ENCODE peak calls at places on chromosomes 6 and 20, in four cellular contexts. V is GM12878, Q is HepG2, B is K562. D is an unnamed sample.

GRCh38 chr6:30656513-30656912 is 9.6 kb downstream of the C6orf136 start:
- DNase-seq in V (no peak), Q (no peak), B (no peak), D (no peak)

GRCh38 chr6:79335133-79335674 is 100.7 kb upstream of the HMGN3 start:
- DNase-seq in V (peak), Q (no peak), B (no peak), D (no peak)

GRCh38 chr20:32071395-32072167 is 19.5 kb downstream of the HCK start:
- DNase-seq in V (no peak), Q (no peak), B (no peak), D (no peak)

GRCh38 chr6:124655856-124656255 is 306.4 kb upstream of the RNF217 start:
- DNase-seq in V (no peak), Q (no peak), B (no peak), D (no peak)

GRCh38 chr6:114564302-114564933 is 221.6 kb upstream of the HS3ST5 start:
- DNase-seq in V (no peak), Q (no peak), B (no peak), D (no peak)

GRCh38 chr6:17280552-17281090 is 540 bp upstream of the RBM24 start:
- DNase-seq in V (no peak), Q (no peak), B (no peak), D (no peak)

GRCh38 chr6:7991992-7992815 is 72.0 kb downstream of the BLOC1S5 start:
- DNase-seq in V (peak), Q (peak), B (peak), D (peak)

GRCh38 chr6:109359248-109359647 is 23.0 kb downstream of the CD164 start:
- DNase-seq in V (no peak), Q (no peak), B (no peak), D (no peak)

GRCh38 chr6:140846518-140847277 is 1286.0 kb upstream of the GJE1 start:
- DNase-seq in V (no peak), Q (no peak), B (no peak), D (peak)

GRCh38 chr6:147053311-147053921 is 150.8 kb upstream of the STXBP5 start:
- DNase-seq in V (no peak), Q (no peak), B (no peak), D (no peak)

GRCh38 chr6:109713097-109713496 is 22.0 kb downstream of the FIG4 start:
- DNase-seq in V (no peak), Q (no peak), B (no peak), D (no peak)

GRCh38 chr6:85961746-85962145 is 319.1 kb upstream of the SYNCRIP start:
- DNase-seq in V (no peak), Q (no peak), B (no peak), D (no peak)

GRCh38 chr6:84166395-84166794 is 61.0 kb downstream of the CEP162 start:
- DNase-seq in V (no peak), Q (no peak), B (no peak), D (no peak)

GRCh38 chr6:160420253-160420968 is 72.2 kb downstream of the SLC22A3 start:
- DNase-seq in V (no peak), Q (no peak), B (no peak), D (no peak)

GRCh38 chr6:3181105-3181504 is 23.8 kb upstream of the TUBB2A start:
- DNase-seq in V (no peak), Q (no peak), B (no peak), D (no peak)

GRCh38 chr20:2691663-2692035 is 931 bp upstream of the EBF4 start:
- DNase-seq in V (no peak), Q (no peak), B (no peak), D (no peak)

GRCh38 chr20:50320005-50320909 is 129.6 kb downstream of the CEBPB start:
- DNase-seq in V (no peak), Q (no peak), B (no peak), D (no peak)

GRCh38 chr6:7939864-7940228 is 29.3 kb upstream of the TXNDC5 start:
- DNase-seq in V (no peak), Q (no peak), B (no peak), D (no peak)

GRCh38 chr6:31901415-31901952 is 402 bp downstream of the ZBTB12 start:
- DNase-seq in V (no peak), Q (no peak), B (peak), D (peak)

GRCh38 chr20:57896017-57896416 is 186.2 kb upstream of the PMEPA1 start:
- DNase-seq in V (no peak), Q (no peak), B (no peak), D (no peak)

GRCh38 chr6:37514377-37514776 is 14.7 kb upstream of the CCDC167 start:
- DNase-seq in V (no peak), Q (no peak), B (no peak), D (no peak)
- TF ChIP-seq MYC in V (no peak), Q (no peak), B (no peak), D (no peak)

GRCh38 chr6:27288136-27289044 is 23.7 kb downstream of the POM121L2 start:
- DNase-seq in V (no peak), Q (no peak), B (peak), D (no peak)

GRCh38 chr6:27293436-27294152 is 18.5 kb downstream of the POM121L2 start:
- DNase-seq in V (no peak), Q (peak), B (peak), D (no peak)

GRCh38 chr6:27290850-27291208 is 21.2 kb downstream of the POM121L2 start:
- DNase-seq in V (no peak), Q (no peak), B (peak), D (no peak)

GRCh38 chr6:27287751-27288135 is 24.3 kb downstream of the POM121L2 start:
- DNase-seq in V (no peak), Q (no peak), B (no peak), D (no peak)

GRCh38 chr6:27290065-27290849 is 21.8 kb downstream of the POM121L2 start:
- DNase-seq in V (peak), Q (peak), B (peak), D (no peak)
- TF ChIP-seq EZH2 in V (no peak), Q (no peak), B (no peak), D (peak)

DNA sequence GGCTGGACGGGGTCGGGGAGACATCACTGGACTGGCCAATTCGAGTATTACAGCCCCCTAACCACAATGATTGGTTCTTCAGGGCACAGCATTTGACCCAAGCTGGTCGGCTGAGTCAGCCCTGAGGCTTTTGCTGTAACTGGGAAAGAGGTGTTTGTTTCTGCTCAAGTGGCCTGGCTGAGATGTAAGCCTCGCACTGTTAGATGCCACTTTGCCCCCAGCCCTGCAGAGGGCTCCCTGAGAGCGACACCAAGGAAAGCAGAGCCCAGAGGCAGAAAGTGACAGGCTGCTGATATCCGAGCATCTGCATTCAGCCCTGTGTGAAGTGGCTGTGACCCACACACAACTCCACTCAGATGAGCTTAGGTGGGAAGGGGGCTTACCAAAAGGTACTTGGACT is 19.4 kb downstream of the ERGIC3 start:
- DNase-seq in V (no peak), Q (peak), B (no peak), D (peak)
- TF ChIP-seq MYC in V (no peak), Q (no peak), B (no peak), D (no peak)

DNA sequence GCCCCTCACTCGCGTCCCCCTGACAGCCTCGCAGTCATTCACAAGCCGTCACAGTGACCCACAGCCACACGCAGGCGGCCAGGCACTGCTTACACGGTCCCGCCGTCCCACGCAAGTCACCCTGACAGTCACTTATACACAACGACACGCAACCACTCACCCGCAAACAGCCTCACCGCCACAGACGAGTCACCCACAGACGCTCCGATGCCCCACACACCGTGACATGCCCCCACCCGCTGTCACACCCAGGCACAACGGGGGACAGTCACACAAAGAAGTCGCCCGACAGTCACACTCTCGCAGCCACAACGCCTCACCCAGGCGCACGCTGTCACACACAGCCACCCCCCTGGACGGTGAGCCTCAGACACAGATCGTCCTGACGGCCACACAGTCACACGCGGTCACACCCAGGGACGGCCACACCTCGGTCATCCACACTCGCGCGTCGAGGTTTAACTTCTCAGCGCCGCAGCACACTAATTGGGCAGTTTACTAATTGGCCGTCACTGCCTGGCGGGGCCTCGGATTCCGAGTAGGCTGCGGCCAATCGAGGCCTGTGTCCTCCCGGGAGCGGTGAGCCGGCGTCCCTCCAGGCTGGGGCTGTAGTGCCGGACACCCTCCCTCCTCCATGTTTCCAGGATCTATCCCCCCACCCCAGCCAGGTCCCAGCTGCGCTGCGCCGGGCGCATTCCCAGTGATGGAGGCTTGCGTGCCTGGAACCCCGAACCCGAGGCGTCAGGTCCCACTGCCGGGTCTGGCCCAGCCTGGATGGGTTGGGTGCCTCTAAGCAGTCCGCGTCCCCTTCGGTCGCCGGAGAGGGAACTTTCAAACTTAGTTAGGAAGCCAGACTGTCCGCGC is 789 bp downstream of the TOX2 start:
- DNase-seq in V (no peak), Q (no peak), B (no peak), D (peak)
- TF ChIP-seq EZH2 in V (no peak), Q (peak), B (no peak), D (peak)

GRCh38 chr20:10863337-10864060 is 189.7 kb upstream of the JAG1 start:
- DNase-seq in V (no peak), Q (no peak), B (no peak), D (peak)
- TF ChIP-seq MYC in V (no peak), Q (no peak), B (no peak), D (no peak)

GRCh38 chr20:46173652-46174468 is 55.7 kb downstream of the CD40 start:
- DNase-seq in V (no peak), Q (no peak), B (no peak), D (no peak)
- TF ChIP-seq EZH2 in V (no peak), Q (peak), B (no peak), D (peak)

GRCh38 chr6:123316733-123317323 is 319.9 kb downstream of the TRDN start:
- DNase-seq in V (no peak), Q (peak), B (peak), D (peak)
- TF ChIP-seq MYC in V (no peak), Q (no peak), B (no peak), D (no peak)

GRCh38 chr20:25135031-25135430 is 53.1 kb upstream of the VSX1 start:
- DNase-seq in V (no peak), Q (no peak), B (no peak), D (no peak)
- TF ChIP-seq EZH2 in V (no peak), Q (peak), B (no peak), D (no peak)

DNA sequence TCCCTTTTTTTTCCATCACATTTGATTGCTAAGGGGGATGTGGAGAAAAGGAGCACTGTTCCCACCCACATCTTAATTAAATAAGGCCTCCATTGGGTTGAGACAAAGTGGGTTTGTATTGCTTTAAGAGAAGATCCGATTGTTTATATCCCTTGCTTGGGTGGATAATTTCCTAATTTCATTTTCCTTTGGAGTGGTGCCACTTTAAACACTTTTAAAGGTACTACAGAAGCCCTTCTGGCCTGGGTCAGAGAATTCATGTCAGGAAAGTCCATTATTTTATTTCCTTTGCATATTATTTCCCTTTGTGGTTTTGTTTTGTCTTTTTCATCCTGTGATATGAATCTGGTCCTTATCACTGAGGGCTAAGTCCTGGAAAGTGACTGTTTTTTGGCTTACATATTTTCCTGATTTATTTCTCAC is 56.9 kb downstream of the PHACTR2 start:
- DNase-seq in V (no peak), Q (no peak), B (no peak), D (peak)
- TF ChIP-seq MYC in V (no peak), Q (no peak), B (no peak), D (no peak)